ENCODE peak calls at places on chromosome 2, in five cellular contexts. C is RWPE2, D is lower leg skin, L is foreskin fibroblast, J is stomach. G is an unnamed sample.

GRCh38 chr2:37460866-37461229 is 116.4 kb downstream of the QPCT start:
- DNase-seq in C (no peak), D (no peak), L (no peak), J (no peak), G (no peak)

GRCh38 chr2:60925994-60926750 is 44.8 kb downstream of the REL start:
- DNase-seq in C (no peak), D (no peak), L (peak; percentile 22), J (no peak), G (no peak)

GRCh38 chr2:20439193-20439475 is 7.7 kb upstream of the RHOB start:
- DNase-seq in C (no peak), D (no peak), L (no peak), J (peak; percentile 55), G (peak; percentile 31)

GRCh38 chr2:191382801-191383200 is 137.6 kb downstream of the MYO1B start:
- DNase-seq in C (no peak), D (no peak), L (peak; percentile 77), J (peak; percentile 79), G (peak; percentile 81)

GRCh38 chr2:36287363-36288275 is 68.0 kb upstream of the CRIM1 start:
- DNase-seq in C (no peak), D (no peak), L (peak; percentile 4), J (no peak), G (no peak)

GRCh38 chr2:225600444-225600843 is 200.9 kb downstream of the NYAP2 start:
- DNase-seq in C (no peak), D (no peak), L (peak; percentile 3), J (no peak), G (no peak)

GRCh38 chr2:175742367-175742766 is 259.7 kb downstream of the LNPK start:
- DNase-seq in C (no peak), D (no peak), L (peak; percentile 53), J (no peak), G (no peak)

GRCh38 chr2:200247494-200247893 is 59.0 kb upstream of the SPATS2L start:
- DNase-seq in C (no peak), D (no peak), L (no peak), J (no peak), G (no peak)

GRCh38 chr2:136376211-136376610 is 258.3 kb upstream of the CXCR4 start:
- DNase-seq in C (no peak), D (no peak), L (no peak), J (peak; percentile 34), G (no peak)

GRCh38 chr2:100819365-100820345 is at the start of gene NPAS2:
- DNase-seq in C (no peak), D (no peak), L (peak; percentile 62), J (peak; percentile 53), G (peak; percentile 59)

GRCh38 chr2:118973542-118973951 is 31.6 kb downstream of the MARCO start:
- DNase-seq in C (no peak), D (no peak), L (peak; percentile 22), J (no peak), G (no peak)

GRCh38 chr2:100875516-100876230 is 55.7 kb downstream of the NPAS2 start:
- DNase-seq in C (no peak), D (no peak), L (no peak), J (peak; percentile 63), G (no peak)

GRCh38 chr2:175363719-175364118 is 182.2 kb upstream of the ATP5MC3 start:
- DNase-seq in C (no peak), D (no peak), L (no peak), J (no peak), G (peak; percentile 9)

GRCh38 chr2:8514748-8515389 is 167.0 kb upstream of the ID2 start:
- DNase-seq in C (no peak), D (no peak), L (no peak), J (no peak), G (no peak)

GRCh38 chr2:179614121-179614520 is 247.3 kb downstream of the ZNF385B start:
- DNase-seq in C (no peak), D (no peak), L (no peak), J (no peak), G (no peak)

GRCh38 chr2:68885074-68885810 is 14.0 kb upstream of the BMP10 start:
- DNase-seq in C (no peak), D (no peak), L (no peak), J (no peak), G (no peak)

GRCh38 chr2:199404841-199405240 is 52.9 kb downstream of the SATB2 start:
- DNase-seq in C (no peak), D (no peak), L (peak; percentile 51), J (no peak), G (no peak)

GRCh38 chr2:216352653-216353270 is 19.5 kb downstream of the MARCHF4 start:
- DNase-seq in C (no peak), D (no peak), L (no peak), J (no peak), G (no peak)

GRCh38 chr2:164430166-164430783 is 191.0 kb downstream of the GRB14 start:
- DNase-seq in C (no peak), D (no peak), L (peak; percentile 0), J (no peak), G (no peak)

GRCh38 chr2:222052934-222053367 is 245.8 kb downstream of the PAX3 start:
- DNase-seq in C (no peak), D (no peak), L (no peak), J (no peak), G (peak; percentile 9)

GRCh38 chr2:383173-383572 is 95.3 kb upstream of the ALKAL2 start:
- DNase-seq in C (no peak), D (no peak), L (no peak), J (no peak), G (no peak)

GRCh38 chr2:145740302-145740701 is 1220.4 kb upstream of the ZEB2 start:
- DNase-seq in C (no peak), D (no peak), L (no peak), J (no peak), G (no peak)

GRCh38 chr2:235594041-235594440 is 100.2 kb downstream of the AGAP1 start:
- DNase-seq in C (no peak), D (no peak), L (no peak), J (no peak), G (no peak)

GRCh38 chr2:178008636-178009289 is 63.8 kb downstream of the PDE11A start:
- DNase-seq in C (no peak), D (no peak), L (no peak), J (peak; percentile 47), G (peak; percentile 34)

GRCh38 chr2:238570926-238571325 is 144.2 kb downstream of the ASB1 start:
- DNase-seq in C (peak; percentile 26), D (no peak), L (no peak), J (no peak), G (no peak)

GRCh38 chr2:232883116-232883721 is 13.2 kb downstream of the SNORC start:
- DNase-seq in C (no peak), D (no peak), L (no peak), J (no peak), G (no peak)

GRCh38 chr2:86231680-86232372 is 32.6 kb downstream of the MRPL35 start:
- DNase-seq in C (no peak), D (no peak), L (no peak), J (no peak), G (no peak)

GRCh38 chr2:172813314-172813888 is 77.8 kb downstream of the RAPGEF4 start:
- DNase-seq in C (no peak), D (no peak), L (peak; percentile 17), J (no peak), G (no peak)

DNA sequence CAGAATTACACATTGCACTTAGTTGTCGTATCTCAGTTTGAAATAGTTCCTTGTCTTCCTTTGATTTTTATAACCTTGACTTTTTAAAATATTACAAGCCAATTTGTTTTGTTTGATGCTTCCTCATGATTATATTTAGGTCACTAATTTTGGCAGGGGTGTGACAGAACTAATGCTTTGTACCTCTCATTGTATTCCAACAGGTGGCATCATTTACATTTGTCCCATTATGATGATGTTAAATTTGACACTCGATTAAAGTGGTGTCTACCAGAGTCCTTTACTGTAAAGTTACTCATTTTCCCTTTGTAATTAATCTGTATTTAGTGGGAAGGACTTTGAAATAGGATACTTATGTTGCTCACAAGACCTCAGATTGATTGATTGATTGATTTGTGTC is 21.5 kb upstream of the MFSD2B start:
- DNase-seq in C (no peak), D (no peak), L (peak; percentile 9), J (no peak), G (no peak)
- TF ChIP-seq CTCF in C (peak; percentile 76), D (no peak), L (peak; percentile 17), J (no peak), G (peak; percentile 18)

GRCh38 chr2:12201369-12201768 is 454.9 kb downstream of the LPIN1 start:
- DNase-seq in C (no peak), D (peak; percentile 18), L (no peak), J (no peak), G (no peak)

GRCh38 chr2:12202301-12202700 is 455.9 kb downstream of the LPIN1 start:
- DNase-seq in C (no peak), D (no peak), L (no peak), J (no peak), G (no peak)

GRCh38 chr2:12203528-12203927 is 457.1 kb downstream of the LPIN1 start:
- DNase-seq in C (no peak), D (no peak), L (no peak), J (no peak), G (no peak)

GRCh38 chr2:12205086-12205485 is 458.7 kb downstream of the LPIN1 start:
- DNase-seq in C (no peak), D (no peak), L (no peak), J (no peak), G (no peak)

DNA sequence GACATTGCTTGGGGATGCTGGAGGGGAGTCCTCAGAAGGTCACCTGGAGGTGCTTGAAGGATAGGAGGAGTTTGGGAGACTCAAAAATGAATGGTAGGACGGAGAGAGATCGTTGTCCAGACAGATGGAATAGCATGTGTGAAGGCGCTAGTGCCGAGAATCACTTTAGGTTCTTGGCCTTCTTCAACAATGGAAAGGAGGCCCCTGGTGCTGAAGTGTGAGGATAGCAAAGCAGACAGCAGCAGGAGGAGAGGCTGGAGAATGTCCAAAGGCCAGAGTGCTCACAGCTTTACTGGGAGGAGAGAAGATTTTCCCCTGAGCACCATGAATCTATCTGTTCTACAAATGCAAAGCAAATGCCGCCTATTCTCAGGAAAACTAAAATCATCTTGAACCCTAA is 456.3 kb downstream of the LPIN1 start:
- DNase-seq in C (no peak), D (no peak), L (no peak), J (no peak), G (no peak)
- TF ChIP-seq CTCF in C (no peak), D (no peak), L (peak; percentile 15), J (no peak), G (no peak)

DNA sequence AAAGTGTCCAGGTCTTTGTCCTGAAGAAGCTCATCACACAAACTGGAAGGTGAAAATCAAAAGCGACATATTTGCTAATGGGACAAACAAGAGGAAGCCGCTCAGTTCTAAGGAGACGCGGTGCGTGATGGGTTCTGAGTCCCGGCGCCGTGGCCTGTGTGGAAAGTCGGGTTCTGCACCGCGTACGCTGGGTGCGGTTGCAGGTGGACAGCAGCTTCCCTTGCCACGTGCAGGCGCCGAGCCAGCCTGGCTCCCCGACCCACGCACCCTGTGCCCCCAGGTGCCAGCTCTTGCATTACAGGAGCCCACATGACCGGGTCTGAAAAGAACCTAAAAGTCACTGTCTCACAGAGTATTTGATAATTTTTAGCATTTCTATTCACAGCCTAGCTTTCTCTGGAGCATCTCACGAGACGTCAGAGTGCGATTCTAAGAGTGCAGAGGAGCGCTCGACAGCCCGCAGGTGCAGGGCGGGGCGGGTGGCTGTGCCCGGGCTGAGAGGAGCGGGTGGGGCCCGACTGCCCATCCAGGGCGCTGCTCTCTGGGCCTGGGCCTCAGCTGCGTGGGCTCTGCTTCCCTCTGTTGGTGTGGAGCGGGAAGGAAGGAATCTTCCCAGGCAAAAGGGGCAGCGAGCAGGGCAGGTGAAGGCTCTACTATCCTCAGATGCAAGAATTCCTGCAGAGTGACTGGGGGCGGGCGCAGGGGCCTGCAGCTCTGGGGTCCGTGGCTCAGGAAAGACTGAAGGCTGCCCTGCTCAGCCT is 39.4 kb downstream of the MYT1L start:
- DNase-seq in C (no peak), D (no peak), L (no peak), J (no peak), G (no peak)
- TF ChIP-seq CTCF in C (peak; percentile 21), D (no peak), L (peak; percentile 23), J (no peak), G (no peak)

GRCh38 chr2:109031481-109032228 is 42.6 kb upstream of the EDAR start:
- DNase-seq in C (no peak), D (peak; percentile 21), L (no peak), J (peak; percentile 53), G (peak; percentile 49)
- TF ChIP-seq CTCF in C (no peak), D (no peak), L (no peak), J (no peak), G (no peak)

G was measured in transverse colon.